ENCODE peak calls at places on chromosomes 3 and 15, in eight cellular contexts. N, D, E, I, J, O, Z and B are unnamed samples.

GRCh38 chr3:62252614-62253147 is 120.7 kb downstream of the FEZF2 start:
- DNase-seq in N (no peak), O (no peak), J (peak), Z (no peak), E (no peak), D (no peak), I (no peak), B (no peak)

GRCh38 chr3:36674816-36675215 is 89.5 kb downstream of the DCLK3 start:
- DNase-seq in O (no peak), J (no peak), N (no peak), I (no peak), E (no peak), Z (no peak), D (no peak), B (no peak)

GRCh38 chr15:42138411-42138810 is 18.0 kb downstream of the PLA2G4F start:
- DNase-seq in I (no peak), D (no peak), J (no peak), Z (no peak), E (no peak), N (no peak), O (no peak), B (no peak)

GRCh38 chr15:27414168-27414870 is 443.3 kb downstream of the GABRG3 start:
- DNase-seq in D (no peak), E (no peak), J (no peak), N (no peak), Z (no peak), O (no peak), I (no peak), B (no peak)

GRCh38 chr15:40337597-40337996 is 3.1 kb downstream of the CCDC9B start:
- DNase-seq in J (no peak), D (no peak), I (no peak), Z (no peak), E (no peak), O (no peak), N (no peak), B (no peak)

GRCh38 chr3:186298876-186299275 is 63.2 kb downstream of the DGKG start:
- DNase-seq in Z (no peak), D (peak), N (no peak), J (no peak), E (no peak), I (no peak), O (no peak), B (no peak)

GRCh38 chr3:106508331-106508893 is 639.6 kb upstream of the CBLB start:
- DNase-seq in Z (no peak), O (no peak), I (no peak), N (no peak), D (no peak), J (no peak), E (no peak), B (no peak)

GRCh38 chr15:90432253-90432652 is 44.2 kb downstream of the IQGAP1 start:
- DNase-seq in N (no peak), I (no peak), Z (no peak), D (no peak), O (no peak), J (no peak), E (no peak), B (no peak)

GRCh38 chr15:81256916-81257315 is 60.2 kb downstream of the IL16 start:
- DNase-seq in N (no peak), O (no peak), J (no peak), Z (peak), E (peak), D (no peak), I (no peak), B (no peak)

GRCh38 chr3:32278714-32279113 is 40.2 kb downstream of the CMTM8 start:
- DNase-seq in D (peak), O (no peak), J (no peak), E (no peak), I (no peak), Z (no peak), N (no peak), B (no peak)

GRCh38 chr3:192571197-192571791 is 156.0 kb downstream of the FGF12 start:
- DNase-seq in E (peak), Z (no peak), J (peak), O (peak), D (peak), I (peak), N (no peak), B (no peak)

GRCh38 chr15:68578175-68578959 is 426 bp upstream of the CORO2B start:
- DNase-seq in J (peak), D (peak), I (peak), O (peak), N (peak), E (peak), Z (no peak), B (no peak)

GRCh38 chr3:119236756-119237155 is 3.9 kb downstream of the B4GALT4 start:
- DNase-seq in O (no peak), Z (no peak), N (no peak), D (no peak), J (no peak), I (no peak), E (no peak), B (peak)

GRCh38 chr3:160378331-160379109 is 20.5 kb downstream of the IFT80 start:
- DNase-seq in D (no peak), Z (no peak), I (no peak), E (no peak), O (no peak), N (no peak), J (no peak), B (no peak)

GRCh38 chr3:43155464-43156121 is 49.7 kb upstream of the POMGNT2 start:
- DNase-seq in Z (no peak), E (peak), I (peak), D (peak), N (no peak), O (peak), J (peak), B (no peak)

GRCh38 chr15:74768771-74769342 is 13.0 kb upstream of the CSK start:
- DNase-seq in Z (peak), J (no peak), D (peak), E (peak), I (peak), O (peak), N (peak), B (peak)

GRCh38 chr3:123346726-123347125 is 102.2 kb downstream of the ADCY5 start:
- DNase-seq in Z (no peak), E (no peak), N (no peak), I (peak), O (no peak), J (no peak), D (peak), B (no peak)

GRCh38 chr3:114552527-114552812 is 258.6 kb downstream of the TIGIT start:
- DNase-seq in I (no peak), D (no peak), O (no peak), J (no peak), Z (no peak), N (no peak), E (no peak), B (no peak)

GRCh38 chr15:100330221-100330620 is 11.6 kb downstream of the ADAMTS17 start:
- DNase-seq in O (no peak), J (no peak), N (no peak), I (no peak), D (no peak), Z (no peak), E (no peak), B (no peak)

GRCh38 chr3:126982125-126982521 is 792 bp upstream of the PLXNA1 start:
- DNase-seq in O (no peak), E (no peak), I (no peak), D (no peak), Z (no peak), J (no peak), N (no peak), B (no peak)

GRCh38 chr3:111723293-111723963 is 128.3 kb upstream of the ZBED2 start:
- DNase-seq in D (no peak), I (no peak), O (peak), E (peak), N (peak), J (peak), Z (no peak), B (no peak)

GRCh38 chr3:150105886-150106612 is 135.4 kb upstream of the PFN2 start:
- DNase-seq in D (no peak), E (no peak), N (no peak), O (no peak), I (no peak), Z (no peak), J (no peak), B (no peak)

GRCh38 chr3:61725851-61726333 is 164.5 kb downstream of the PTPRG start:
- DNase-seq in O (no peak), I (no peak), Z (no peak), D (no peak), E (peak), N (no peak), J (no peak), B (no peak)

GRCh38 chr3:169260296-169260695 is 403.2 kb downstream of the MECOM start:
- DNase-seq in N (no peak), O (no peak), E (no peak), D (no peak), J (no peak), I (no peak), Z (no peak), B (no peak)

GRCh38 chr3:124824286-124824915 is 62.8 kb downstream of the ITGB5 start:
- DNase-seq in I (no peak), O (no peak), Z (no peak), J (no peak), N (no peak), D (no peak), E (no peak), B (no peak)

GRCh38 chr3:173932624-173933023 is 535.1 kb downstream of the NLGN1 start:
- DNase-seq in E (peak), I (no peak), N (peak), O (no peak), J (peak), D (peak), Z (no peak), B (no peak)

GRCh38 chr15:41017051-41017735 is 63.9 kb downstream of the CHAC1 start:
- DNase-seq in J (no peak), Z (peak), I (no peak), E (no peak), N (no peak), O (no peak), D (peak), B (no peak)

GRCh38 chr3:124935794-124936542 is 1.4 kb upstream of the MUC13 start:
- DNase-seq in I (no peak), J (no peak), D (no peak), E (no peak), Z (no peak), O (no peak), N (no peak), B (no peak)

GRCh38 chr15:45612790-45613415 is 21.9 kb upstream of the SQOR start:
- DNase-seq in N (no peak), E (peak), J (no peak), O (no peak), D (no peak), Z (no peak), I (no peak), B (no peak)

GRCh38 chr3:27802425-27802824 is 80.3 kb upstream of the EOMES start:
- DNase-seq in E (no peak), I (no peak), D (no peak), Z (no peak), J (no peak), N (no peak), O (no peak), B (no peak)

GRCh38 chr3:182092662-182093262 is 381.0 kb downstream of the SOX2 start:
- DNase-seq in N (no peak), E (no peak), I (no peak), D (peak), Z (no peak), J (no peak), O (peak), B (no peak)

GRCh38 chr3:187398955-187399354 is 30.8 kb downstream of the RTP4 start:
- DNase-seq in Z (no peak), O (no peak), D (no peak), N (no peak), I (no peak), J (no peak), E (no peak), B (no peak)

GRCh38 chr15:70833897-70834765 is 19.8 kb downstream of the LARP6 start:
- DNase-seq in Z (no peak), N (peak), O (no peak), I (no peak), J (no peak), D (no peak), E (peak), B (no peak)

GRCh38 chr3:150414273-150414672 is 6.2 kb downstream of the TSC22D2 start:
- DNase-seq in D (peak), I (no peak), E (no peak), N (no peak), Z (peak), J (no peak), O (no peak), B (no peak)

GRCh38 chr15:58565620-58566019 is 133.8 kb downstream of the LIPC start:
- DNase-seq in D (no peak), E (no peak), J (no peak), I (no peak), Z (no peak), N (no peak), O (no peak), B (no peak)

GRCh38 chr15:87827126-87827525 is 429.4 kb downstream of the NTRK3 start:
- DNase-seq in I (no peak), O (no peak), J (no peak), N (no peak), Z (no peak), E (no peak), D (no peak), B (no peak)

GRCh38 chr3:24406900-24407299 is 87.8 kb downstream of the THRB start:
- DNase-seq in J (no peak), E (no peak), O (no peak), I (no peak), N (no peak), D (no peak), Z (no peak), B (no peak)

GRCh38 chr3:4503050-4503449 is 9.9 kb downstream of the ITPR1 start:
- DNase-seq in I (no peak), J (no peak), N (no peak), D (no peak), Z (no peak), E (no peak), O (no peak), B (no peak)

GRCh38 chr3:124395584-124396340 is 334.5 kb upstream of the UMPS start:
- DNase-seq in D (no peak), O (no peak), I (no peak), N (no peak), Z (no peak), J (no peak), E (no peak), B (no peak)

GRCh38 chr3:187022403-187023029 is 92.2 kb downstream of the ST6GAL1 start:
- DNase-seq in E (no peak), I (no peak), N (no peak), Z (no peak), O (no peak), J (no peak), D (no peak), B (no peak)